ENCODE peak calls at places on chromosomes 6 and 20, in four cellular contexts. J is T1000; D is CD4-positive, alpha-beta T cell; Z is T-cell. U is an unnamed sample.

GRCh38 chr20:58361549-58361948 is 27.5 kb upstream of the VAPB start:
- DNase-seq in D (no peak), J (no peak), Z (no peak), U (no peak)

GRCh38 chr20:37343212-37343993 is 2.5 kb upstream of the SRC start:
- DNase-seq in J (no peak), D (no peak), Z (no peak), U (no peak)

GRCh38 chr6:105401247-105402089 is 1.4 kb downstream of the PREP start:
- DNase-seq in D (no peak), Z (no peak), J (no peak), U (no peak)

GRCh38 chr6:36682328-36683144 is 4.0 kb downstream of the CDKN1A start:
- DNase-seq in D (peak; percentile 51), J (no peak), Z (peak; percentile 50), U (peak; percentile 81)

GRCh38 chr6:145071836-145072235 is 663.5 kb downstream of the EPM2A start:
- DNase-seq in D (no peak), J (no peak), Z (no peak), U (no peak)

GRCh38 chr6:42960243-42961019 is at the start of gene GNMT:
- DNase-seq in Z (peak; percentile 33), D (peak; percentile 19), J (no peak), U (peak; percentile 29)

GRCh38 chr20:33532753-33533459 is 43.0 kb downstream of the CBFA2T2 start:
- DNase-seq in J (no peak), D (no peak), Z (no peak), U (no peak)

GRCh38 chr20:43820742-43821330 is 93.8 kb upstream of the TOX2 start:
- DNase-seq in D (no peak), Z (no peak), J (no peak), U (no peak)

GRCh38 chr6:87180105-87180504 is 24.7 kb downstream of the ZNF292 start:
- DNase-seq in D (no peak), J (no peak), Z (no peak), U (no peak)

GRCh38 chr6:6915813-6916547 is 191.8 kb upstream of the RREB1 start:
- DNase-seq in Z (no peak), D (no peak), J (no peak), U (no peak)

GRCh38 chr6:154653385-154653784 is 79.8 kb upstream of the SCAF8 start:
- DNase-seq in D (no peak), Z (no peak), J (no peak), U (no peak)

U was measured in T-helper 1 cell.